ENCODE peak calls at places on chromosomes 5 and 9, in four cellular contexts. One of them, this sample, is unnamed.

GRCh38 chr5:65451436-65451835 is 30.3 kb downstream of the ADAMTS6 start:
- DNase-seq in K562: no peak
- DNase-seq in GM12878: no peak
- DNase-seq in HepG2: no peak
- DNase-seq in this sample: no peak

GRCh38 chr9:126020836-126021235 is 273.7 kb downstream of the PBX3 start:
- DNase-seq in K562: no peak
- DNase-seq in GM12878: no peak
- DNase-seq in HepG2: no peak
- DNase-seq in this sample: no peak

GRCh38 chr9:71647094-71647591 is 121.2 kb downstream of the CEMIP2 start:
- DNase-seq in K562: peak
- DNase-seq in GM12878: peak
- DNase-seq in HepG2: no peak
- DNase-seq in this sample: no peak

GRCh38 chr5:112415552-112415951 is 3.5 kb downstream of the EPB41L4A start:
- DNase-seq in K562: no peak
- DNase-seq in GM12878: no peak
- DNase-seq in HepG2: no peak
- DNase-seq in this sample: no peak

GRCh38 chr9:7368410-7369292 is 430.9 kb downstream of the DMAC1 start:
- DNase-seq in K562: no peak
- DNase-seq in GM12878: no peak
- DNase-seq in HepG2: no peak
- DNase-seq in this sample: no peak

GRCh38 chr9:115498338-115498737 is 380.4 kb upstream of the TNC start:
- DNase-seq in K562: no peak
- DNase-seq in GM12878: no peak
- DNase-seq in HepG2: no peak
- DNase-seq in this sample: no peak

GRCh38 chr5:78300464-78301045 is 6.1 kb upstream of the AP3B1 start:
- DNase-seq in K562: no peak
- DNase-seq in GM12878: no peak
- DNase-seq in HepG2: no peak
- DNase-seq in this sample: no peak

GRCh38 chr9:16344343-16344742 is 526.1 kb downstream of the BNC2 start:
- DNase-seq in K562: no peak
- DNase-seq in GM12878: no peak
- DNase-seq in HepG2: no peak
- DNase-seq in this sample: no peak

GRCh38 chr5:157926953-157927352 is 68.0 kb upstream of the CLINT1 start:
- DNase-seq in K562: no peak
- DNase-seq in GM12878: no peak
- DNase-seq in HepG2: no peak
- DNase-seq in this sample: no peak

GRCh38 chr9:14752271-14752670 is 29.7 kb upstream of the CER1 start:
- DNase-seq in K562: no peak
- DNase-seq in GM12878: no peak
- DNase-seq in HepG2: no peak
- DNase-seq in this sample: no peak

GRCh38 chr5:25393321-25393720 is 748.5 kb upstream of the CDH10 start:
- DNase-seq in K562: no peak
- DNase-seq in GM12878: no peak
- DNase-seq in HepG2: no peak
- DNase-seq in this sample: no peak

GRCh38 chr9:134099123-134099761 is 31.4 kb upstream of the BRD3 start:
- DNase-seq in K562: peak
- DNase-seq in GM12878: peak
- DNase-seq in HepG2: peak
- DNase-seq in this sample: peak

GRCh38 chr5:32342656-32343055 is 29.9 kb upstream of the MTMR12 start:
- DNase-seq in K562: no peak
- DNase-seq in GM12878: no peak
- DNase-seq in HepG2: no peak
- DNase-seq in this sample: no peak

GRCh38 chr5:67003373-67003905 is 193.2 kb downstream of the CD180 start:
- DNase-seq in K562: no peak
- DNase-seq in GM12878: no peak
- DNase-seq in HepG2: no peak
- DNase-seq in this sample: no peak

GRCh38 chr9:504921-505821 is 290.5 kb downstream of the DOCK8 start:
- DNase-seq in K562: peak
- DNase-seq in GM12878: no peak
- DNase-seq in HepG2: no peak
- DNase-seq in this sample: peak

GRCh38 chr9:503881-504852 is 289.5 kb downstream of the DOCK8 start:
- DNase-seq in K562: peak
- DNase-seq in GM12878: no peak
- DNase-seq in HepG2: peak
- DNase-seq in this sample: peak

DNA sequence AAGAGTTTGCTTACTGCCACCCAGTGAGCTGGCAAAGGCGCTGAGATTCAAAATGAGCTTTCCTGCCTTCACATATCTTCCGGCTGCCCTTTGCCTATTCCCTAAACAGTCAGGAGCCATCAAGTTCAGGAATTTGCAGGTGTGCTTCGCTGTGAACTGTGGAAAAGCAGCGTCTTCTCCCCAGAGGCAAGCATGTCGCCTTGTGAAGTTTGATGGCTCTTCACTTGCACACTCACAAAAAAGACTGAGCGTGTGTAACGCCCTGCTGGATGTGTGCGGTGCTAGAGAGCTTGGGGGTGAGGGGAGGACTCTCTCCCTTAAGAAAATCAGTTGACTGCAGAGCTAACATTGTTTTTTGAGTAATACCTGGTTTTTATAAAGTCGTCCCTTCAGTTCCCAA is 288.7 kb downstream of the DOCK8 start:
- DNase-seq in K562: no peak
- DNase-seq in GM12878: no peak
- DNase-seq in HepG2: no peak
- DNase-seq in this sample: no peak
- TF ChIP-seq NR2C2 in K562: no peak
- TF ChIP-seq NR2C2 in GM12878: no peak
- TF ChIP-seq NR2C2 in HepG2: no peak
- TF ChIP-seq NR2C2 in this sample: no peak

GRCh38 chr5:43192558-43193170 is 639 bp downstream of the NIM1K start:
- DNase-seq in K562: no peak
- DNase-seq in GM12878: no peak
- DNase-seq in HepG2: no peak
- DNase-seq in this sample: no peak

GRCh38 chr5:43193952-43194321 is 1.9 kb downstream of the NIM1K start:
- DNase-seq in K562: no peak
- DNase-seq in GM12878: no peak
- DNase-seq in HepG2: no peak
- DNase-seq in this sample: no peak

GRCh38 chr5:43193171-43193951 is 1.3 kb downstream of the NIM1K start:
- DNase-seq in K562: peak
- DNase-seq in GM12878: no peak
- DNase-seq in HepG2: peak
- DNase-seq in this sample: no peak

GRCh38 chr5:43190755-43191603 is 1.0 kb upstream of the NIM1K start:
- DNase-seq in K562: no peak
- DNase-seq in GM12878: no peak
- DNase-seq in HepG2: no peak
- DNase-seq in this sample: no peak

GRCh38 chr5:43191740-43192557 is at the start of gene NIM1K:
- DNase-seq in K562: no peak
- DNase-seq in GM12878: no peak
- DNase-seq in HepG2: peak
- DNase-seq in this sample: peak
- TF ChIP-seq NR2C2 in K562: no peak
- TF ChIP-seq NR2C2 in GM12878: no peak
- TF ChIP-seq NR2C2 in HepG2: no peak
- TF ChIP-seq NR2C2 in this sample: no peak

GRCh38 chr9:114169029-114169939 is 13.9 kb downstream of the COL27A1 start:
- DNase-seq in K562: no peak
- DNase-seq in GM12878: no peak
- DNase-seq in HepG2: no peak
- DNase-seq in this sample: no peak
- TF ChIP-seq NR2C2 in K562: no peak
- TF ChIP-seq NR2C2 in GM12878: no peak
- TF ChIP-seq NR2C2 in HepG2: no peak
- TF ChIP-seq NR2C2 in this sample: no peak

DNA sequence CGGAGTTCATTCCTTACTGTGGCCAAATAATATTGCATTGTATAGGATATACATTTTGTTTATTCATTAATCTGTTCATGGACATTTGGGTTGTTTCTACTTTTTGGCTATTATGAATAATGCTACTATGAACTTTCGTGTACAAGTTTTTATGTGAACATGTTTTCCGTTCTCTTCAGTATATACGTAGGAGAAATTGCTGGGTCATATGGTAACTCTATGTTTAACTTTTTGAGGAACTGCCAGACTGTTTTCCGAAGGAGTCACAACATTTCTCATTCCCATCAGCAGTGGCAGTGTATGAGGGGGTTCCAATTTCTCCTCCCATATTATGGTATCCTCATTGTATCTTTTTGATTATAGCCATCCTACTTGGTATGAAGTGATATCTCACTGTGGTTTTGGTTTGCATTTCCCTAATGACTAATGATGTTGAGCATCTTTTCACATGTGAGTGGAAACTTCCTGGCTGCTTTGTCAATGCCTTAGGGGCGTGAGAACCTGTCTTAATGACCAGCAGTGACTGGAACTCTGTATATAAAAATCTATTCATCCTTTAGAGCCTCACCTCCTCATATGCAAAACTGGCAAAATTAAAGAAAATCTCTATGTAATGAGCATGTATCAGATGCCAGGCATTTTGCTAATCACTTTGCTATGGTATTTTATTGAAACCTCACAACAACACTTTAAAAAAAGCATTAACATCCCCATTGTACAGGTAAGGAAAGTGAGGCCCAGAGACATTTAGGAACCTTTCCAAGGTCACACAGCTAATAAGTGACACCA is 47.8 kb upstream of the TGFBR1 start:
- DNase-seq in K562: no peak
- DNase-seq in GM12878: no peak
- DNase-seq in HepG2: no peak
- DNase-seq in this sample: no peak
- TF ChIP-seq NR2C2 in K562: peak
- TF ChIP-seq NR2C2 in GM12878: no peak
- TF ChIP-seq NR2C2 in HepG2: no peak
- TF ChIP-seq NR2C2 in this sample: no peak

DNA sequence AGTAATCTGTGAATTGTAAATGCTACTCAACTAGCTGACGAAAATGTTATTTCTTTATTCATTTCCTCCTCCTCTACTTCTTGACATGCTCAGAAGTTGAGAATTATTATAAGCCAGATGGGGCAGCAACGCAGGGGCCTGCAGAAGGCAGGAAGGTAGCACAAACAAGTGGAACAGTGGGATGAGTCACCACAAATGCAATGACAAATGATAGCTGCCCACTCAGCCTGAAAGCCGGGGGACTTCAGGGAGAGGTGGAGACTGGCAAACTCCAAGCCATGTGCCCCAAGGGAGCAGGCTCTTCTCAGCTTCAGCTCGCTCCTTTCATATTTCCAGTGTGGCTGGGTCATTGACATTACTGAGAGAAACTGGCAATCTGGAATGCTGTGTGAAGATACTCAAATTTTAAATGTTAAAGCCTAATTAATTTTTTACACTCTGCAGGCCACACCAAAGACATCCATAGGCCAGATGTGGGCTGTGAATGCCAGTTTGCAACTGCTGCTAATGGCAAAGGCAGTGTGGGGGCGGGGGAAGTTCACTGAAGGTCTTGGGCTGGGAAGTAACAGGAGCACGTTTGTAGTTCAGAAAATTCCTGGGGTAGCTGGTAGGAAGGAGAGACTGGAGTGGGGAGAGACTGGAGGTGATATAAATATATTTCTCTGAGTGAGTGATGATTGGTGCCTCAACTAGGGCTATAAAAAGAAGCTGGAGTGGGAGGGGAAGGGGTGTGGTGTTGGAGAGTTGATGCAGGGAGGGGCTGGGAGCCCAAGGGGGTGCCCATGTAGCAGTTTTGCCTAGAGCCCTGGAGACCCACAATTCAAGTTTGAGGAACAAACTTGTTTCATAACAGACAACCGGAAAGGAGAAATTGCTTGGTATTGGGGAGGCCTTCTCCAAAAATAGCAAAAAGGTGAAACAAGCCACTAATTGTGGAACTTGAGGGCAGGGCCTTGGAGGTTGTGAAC is 20.8 kb upstream of the ADRB2 start:
- DNase-seq in K562: peak
- DNase-seq in GM12878: peak
- DNase-seq in HepG2: no peak
- DNase-seq in this sample: no peak
- TF ChIP-seq NR2C2 in K562: no peak
- TF ChIP-seq NR2C2 in GM12878: no peak
- TF ChIP-seq NR2C2 in HepG2: no peak
- TF ChIP-seq NR2C2 in this sample: no peak

This sample was measured in WTC11.